ENCODE peak calls at places on chromosomes 16 and 17, in four cellular contexts. O is EL, T is NCI-H2171, S is bronchial epithelial cell. R is an unnamed sample.

GRCh38 chr17:50580636-50581035 is 20.1 kb downstream of the CACNA1G start:
- DNase-seq in O (no peak), S (no peak), T (no peak), R (no peak)

GRCh38 chr16:2874584-2875362 is 8.2 kb upstream of the FLYWCH2 start:
- DNase-seq in S (peak; percentile 30), T (peak; percentile 42), O (peak; percentile 70), R (peak; percentile 86)

GRCh38 chr17:17768415-17769088 is 68.2 kb downstream of the SREBF1 start:
- DNase-seq in O (no peak), S (no peak), T (no peak), R (no peak)

GRCh38 chr17:21171970-21172510 is 41.9 kb downstream of the TMEM11 start:
- DNase-seq in T (no peak), S (no peak), O (no peak), R (no peak)

GRCh38 chr16:69513180-69513966 is 52.4 kb upstream of the NFAT5 start:
- DNase-seq in S (peak; percentile 95), O (peak; percentile 96), T (no peak), R (peak; percentile 51)

GRCh38 chr17:57985675-57985974 is 2.4 kb downstream of the VEZF1 start:
- DNase-seq in O (peak; percentile 84), T (no peak), S (peak; percentile 86), R (peak; percentile 60)

GRCh38 chr17:14557482-14557881 is 256.6 kb downstream of the HS3ST3B1 start:
- DNase-seq in S (no peak), O (no peak), T (no peak), R (no peak)

GRCh38 chr17:31067699-31068184 is 27.0 kb upstream of the NF1 start:
- DNase-seq in S (peak; percentile 91), O (peak; percentile 92), T (no peak), R (peak; percentile 64)

GRCh38 chr17:67842648-67843047 is 17.3 kb downstream of the BPTF start:
- DNase-seq in T (no peak), S (no peak), O (no peak), R (no peak)

GRCh38 chr16:69029121-69029520 is 76.3 kb upstream of the HAS3 start:
- DNase-seq in S (no peak), O (no peak), T (peak; percentile 4), R (no peak)

GRCh38 chr16:88941933-88942909 is 34.8 kb downstream of the CBFA2T3 start:
- DNase-seq in O (no peak), S (no peak), T (peak; percentile 43), R (peak; percentile 17)

GRCh38 chr16:89466920-89467319 is 23.4 kb downstream of the ANKRD11 start:
- DNase-seq in T (no peak), S (no peak), O (no peak), R (no peak)

GRCh38 chr17:32998893-32999240 is 7.2 kb downstream of the SPACA3 start:
- DNase-seq in T (no peak), O (peak; percentile 75), S (peak; percentile 51), R (peak; percentile 48)

GRCh38 chr17:46948544-46948943 is 25.6 kb downstream of the GOSR2 start:
- DNase-seq in S (no peak), T (no peak), O (no peak), R (no peak)

GRCh38 chr17:49583889-49584288 is 8.2 kb downstream of the NXPH3 start:
- DNase-seq in S (no peak), O (no peak), T (no peak), R (no peak)